ENCODE peak calls at places on chromosome 10, in nine cellular contexts. N is stimulated activated CD4-positive, alpha-beta T cell treated with anti-CD3 and anti-CD28 coated beads, TNF-alpha, amount 100 ng/mL, for 24 hours; I is midbrain; Q is fibroblast of the conjunctiva; E is pancreas; P is head of caudate nucleus; K is T-helper 2 cell; O is activated naive CD4-positive, alpha-beta T cell; H is stimulated activated naive B cell treated with anti-CD40 and anti-IgM and Interleukin-4, amounts not matched to agents 10 μg/mL and 1 μg/mL and 100 μg/mL, for 72 hours. V is an unnamed sample.

GRCh38 chr10:43944742-43945730 is 296.4 kb upstream of the ZNF32 start:
- DNase-seq in P (peak), O (no peak), N (no peak), I (no peak), E (no peak), K (no peak), H (no peak), Q (no peak), V (no peak)

GRCh38 chr10:88386204-88386877 is 196.8 kb downstream of the RNLS start:
- DNase-seq in K (no peak), E (no peak), N (no peak), I (no peak), P (no peak), O (no peak), H (peak), Q (no peak), V (no peak)

GRCh38 chr10:132365102-132365501 is 31.9 kb upstream of the PWWP2B start:
- DNase-seq in K (no peak), O (no peak), Q (no peak), N (no peak), P (no peak), E (no peak), I (no peak), H (no peak), V (no peak)

GRCh38 chr10:14126697-14127440 is 203.9 kb downstream of the FRMD4A start:
- DNase-seq in O (no peak), I (no peak), H (no peak), E (no peak), P (no peak), K (no peak), Q (no peak), N (no peak), V (no peak)

GRCh38 chr10:117544729-117545140 is 2.2 kb downstream of the EMX2 start:
- DNase-seq in K (no peak), O (no peak), P (no peak), H (no peak), I (no peak), Q (no peak), E (peak), N (no peak), V (no peak)

GRCh38 chr10:32244421-32245207 is 102.3 kb downstream of the EPC1 start:
- DNase-seq in Q (no peak), E (no peak), I (no peak), P (no peak), K (no peak), O (no peak), N (peak), H (no peak), V (no peak)

GRCh38 chr10:123635745-123636144 is 30.4 kb upstream of the GPR26 start:
- DNase-seq in H (no peak), N (no peak), I (no peak), Q (no peak), P (no peak), K (no peak), O (no peak), E (no peak), V (no peak)

GRCh38 chr10:11757452-11757819 is 15.3 kb downstream of the ECHDC3 start:
- DNase-seq in E (no peak), K (no peak), O (no peak), Q (peak), P (no peak), N (no peak), H (no peak), I (no peak), V (no peak)

GRCh38 chr10:79239275-79239779 is 107.9 kb upstream of the PPIF start:
- DNase-seq in Q (no peak), I (peak), H (no peak), E (no peak), K (no peak), N (no peak), P (peak), O (no peak), V (no peak)

GRCh38 chr10:28302012-28302667 is 724 bp downstream of the MPP7 start:
- DNase-seq in Q (no peak), P (peak), K (no peak), O (no peak), N (no peak), E (no peak), I (peak), H (no peak), V (no peak)

GRCh38 chr10:29403208-29403607 is 114.3 kb downstream of the LYZL1 start:
- DNase-seq in K (no peak), P (no peak), Q (no peak), I (no peak), H (no peak), N (no peak), E (no peak), O (no peak), V (no peak)

GRCh38 chr10:47361293-47361692 is 13.1 kb downstream of the RBP3 start:
- DNase-seq in O (no peak), E (peak), H (no peak), P (peak), I (peak), K (no peak), Q (no peak), N (no peak), V (no peak)

V was measured in effector CD8-positive, alpha-beta T cell.